ENCODE peak calls at places on chromosome 21, in four cellular contexts. Q is body of pancreas, F is astrocyte, C is heart right ventricle. P is an unnamed sample.

GRCh38 chr21:19565587-19565986 is 1162.0 kb upstream of the TMPRSS15 start:
- DNase-seq in Q (no peak), F (no peak), C (no peak), P (no peak)

GRCh38 chr21:34235514-34235913 is 128.3 kb upstream of the KCNE2 start:
- DNase-seq in Q (no peak), C (no peak), F (no peak), P (no peak)

GRCh38 chr21:43639470-43640178 is 19.7 kb downstream of the HSF2BP start:
- DNase-seq in C (no peak), F (no peak), Q (no peak), P (no peak)

GRCh38 chr21:29296452-29296851 is 2.3 kb upstream of the BACH1 start:
- DNase-seq in F (no peak), C (no peak), Q (no peak), P (no peak)

GRCh38 chr21:29448766-29449165 is 150.0 kb downstream of the BACH1 start:
- DNase-seq in Q (no peak), C (no peak), F (no peak), P (no peak)

GRCh38 chr21:19781881-19782652 is 1216.1 kb upstream of the NCAM2 start:
- DNase-seq in F (no peak), C (no peak), Q (no peak), P (no peak)

GRCh38 chr21:35222541-35222941 is 173.4 kb upstream of the RUNX1 start:
- DNase-seq in F (no peak), C (no peak), Q (no peak), P (no peak)

GRCh38 chr21:33751533-33751932 is 109.2 kb downstream of the ITSN1 start:
- DNase-seq in F (no peak), Q (no peak), C (no peak), P (no peak)

GRCh38 chr21:43611598-43612369 is 47.5 kb downstream of the HSF2BP start:
- DNase-seq in C (peak), F (peak), Q (peak), P (no peak)

GRCh38 chr21:32728455-32729237 is 833 bp upstream of the SYNJ1 start:
- DNase-seq in F (no peak), C (no peak), Q (no peak), P (no peak)

GRCh38 chr21:46286668-46286982 is 483 bp downstream of the YBEY start:
- DNase-seq in Q (no peak), C (no peak), F (no peak), P (peak)

GRCh38 chr21:28436286-28436932 is 556.3 kb downstream of the LTN1 start:
- DNase-seq in C (no peak), Q (no peak), F (peak), P (no peak)

GRCh38 chr21:38930065-38930464 is 124.3 kb downstream of the ETS2 start:
- DNase-seq in C (no peak), F (no peak), Q (no peak), P (no peak)

DNA sequence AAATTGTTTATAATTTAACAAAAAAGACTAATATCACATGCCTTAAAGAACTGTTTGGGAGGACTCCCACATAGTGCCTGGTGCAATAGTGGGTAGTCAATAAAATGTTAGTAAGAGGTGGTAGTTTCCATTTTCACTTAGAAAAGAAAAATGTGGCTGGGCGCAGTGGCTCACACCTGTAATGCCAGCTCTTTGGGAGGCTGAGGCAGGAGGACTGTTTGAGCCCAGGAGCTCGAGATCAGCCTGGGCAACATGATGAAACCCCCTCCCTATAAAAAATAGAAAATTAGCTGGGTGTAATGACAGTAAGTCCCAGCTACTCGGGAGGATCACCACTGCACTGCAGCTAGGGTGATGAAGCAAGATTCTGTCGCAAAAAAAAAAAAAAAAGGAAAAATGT is 24.5 kb downstream of the C21orf91 start:
- DNase-seq in Q (no peak), C (no peak), F (no peak), P (no peak)
- H3K4me3 ChIP-seq in Q (no peak), C (no peak), F (no peak), P (no peak)

GRCh38 chr21:36707763-36708511 is 9.0 kb downstream of the SIM2 start:
- DNase-seq in F (no peak), Q (peak), C (no peak), P (no peak)

GRCh38 chr21:36710729-36711048 is 11.8 kb downstream of the SIM2 start:
- DNase-seq in Q (peak), F (no peak), C (no peak), P (no peak)

GRCh38 chr21:36709868-36710728 is 11.2 kb downstream of the SIM2 start:
- DNase-seq in F (no peak), Q (peak), C (no peak), P (no peak)

GRCh38 chr21:36708512-36709029 is 9.7 kb downstream of the SIM2 start:
- DNase-seq in Q (no peak), F (no peak), C (no peak), P (no peak)

DNA sequence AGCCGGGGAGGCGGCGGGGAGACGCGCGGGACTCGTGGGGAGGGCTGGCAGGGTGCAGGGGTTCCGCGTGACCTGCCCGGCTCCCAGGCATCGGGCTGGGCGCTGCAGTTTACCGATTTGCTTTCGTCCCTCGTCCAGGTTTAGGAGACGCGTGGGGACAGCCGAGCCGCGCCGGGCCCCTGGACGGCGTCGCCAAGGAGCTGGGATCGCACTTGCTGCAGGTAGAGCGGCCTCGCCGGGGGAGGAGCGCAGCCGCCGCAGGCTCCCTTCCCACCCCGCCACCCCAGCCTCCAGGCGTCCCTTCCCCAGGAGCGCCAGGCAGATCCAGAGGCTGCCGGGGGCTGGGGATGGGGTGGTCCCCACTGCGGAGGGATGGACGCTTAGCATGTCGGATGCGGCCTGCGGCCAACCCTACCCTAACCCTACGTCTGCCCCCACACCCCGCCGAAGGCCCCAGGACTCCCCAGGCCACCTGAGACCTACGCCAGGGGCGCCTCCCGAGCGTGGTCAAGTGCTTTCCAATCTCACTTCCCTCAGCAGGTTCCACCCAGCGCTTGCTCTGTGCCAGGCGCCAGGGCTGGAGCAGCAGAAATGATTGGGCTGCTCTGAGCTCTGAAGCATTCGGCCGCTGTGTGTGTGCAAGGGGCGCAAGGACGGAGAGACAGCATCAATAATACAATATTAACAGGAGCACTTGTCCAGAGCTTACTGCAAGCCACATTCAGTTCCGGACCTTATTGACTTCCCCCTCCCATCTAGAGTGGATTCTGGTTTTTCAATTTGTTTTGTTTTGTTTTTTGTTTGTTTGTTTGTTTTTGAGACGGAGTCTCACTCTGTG is 10.3 kb downstream of the SIM2 start:
- DNase-seq in C (no peak), Q (peak), F (no peak), P (no peak)
- H3K4me3 ChIP-seq in C (no peak), Q (no peak), F (no peak), P (no peak)

GRCh38 chr21:31636874-31637273 is 22.6 kb upstream of the SOD1 start:
- DNase-seq in F (no peak), C (no peak), Q (no peak), P (no peak)
- H3K4me3 ChIP-seq in F (no peak), C (no peak), Q (no peak), P (no peak)

GRCh38 chr21:36747815-36748381 is 49.0 kb downstream of the SIM2 start:
- DNase-seq in C (peak), F (peak), Q (peak), P (no peak)
- H3K4me3 ChIP-seq in C (peak), F (peak), Q (no peak), P (no peak)

GRCh38 chr21:42518216-42518615 is 4.6 kb downstream of the SLC37A1 start:
- DNase-seq in C (no peak), F (peak), Q (no peak), P (no peak)

GRCh38 chr21:42513985-42514882 is 582 bp downstream of the SLC37A1 start:
- DNase-seq in C (peak), Q (peak), F (no peak), P (no peak)

GRCh38 chr21:42514883-42515228 is 1.2 kb downstream of the SLC37A1 start:
- DNase-seq in F (no peak), Q (no peak), C (no peak), P (no peak)

GRCh38 chr21:42513151-42513984 is at the start of gene SLC37A1:
- DNase-seq in Q (peak), F (no peak), C (no peak), P (no peak)

GRCh38 chr21:42515708-42516502 is 2.3 kb downstream of the SLC37A1 start:
- DNase-seq in F (no peak), Q (peak), C (no peak), P (peak)
- H3K4me3 ChIP-seq in F (no peak), Q (no peak), C (no peak), P (peak)

GRCh38 chr21:45085700-45086099 is 11.3 kb downstream of the ADARB1 start:
- DNase-seq in F (no peak), C (no peak), Q (no peak), P (no peak)
- H3K4me3 ChIP-seq in F (no peak), C (no peak), Q (no peak), P (no peak)

GRCh38 chr21:31509108-31510017 is 150.1 kb upstream of the SOD1 start:
- DNase-seq in F (peak), C (no peak), Q (no peak), P (no peak)
- H3K4me3 ChIP-seq in F (no peak), C (no peak), Q (no peak), P (no peak)

DNA sequence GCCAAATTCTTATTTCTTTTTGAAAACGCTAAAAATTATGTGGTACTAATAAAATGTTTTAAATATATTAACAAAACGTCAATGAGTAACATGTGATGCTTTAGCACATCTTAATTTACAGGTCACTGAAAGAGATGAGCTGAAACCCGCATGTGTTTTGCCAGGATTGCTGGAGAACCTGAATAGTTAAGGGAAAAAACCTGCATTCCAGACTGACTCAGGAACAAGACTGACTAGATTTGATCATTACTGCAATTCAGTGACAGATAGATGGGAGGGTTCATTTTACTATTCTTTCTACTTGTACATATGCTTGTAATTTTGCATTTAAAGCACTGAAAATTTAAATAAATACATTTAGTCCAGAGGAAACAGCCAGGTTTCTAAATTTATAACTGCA is 71.8 kb downstream of the APP start:
- DNase-seq in Q (no peak), F (no peak), C (no peak), P (no peak)
- H3K4me3 ChIP-seq in Q (no peak), F (no peak), C (no peak), P (no peak)

GRCh38 chr21:16216595-16216994 is 486.8 kb downstream of the USP25 start:
- DNase-seq in Q (no peak), F (no peak), C (no peak), P (no peak)

GRCh38 chr21:16215193-16215592 is 485.4 kb downstream of the USP25 start:
- DNase-seq in Q (no peak), C (no peak), F (no peak), P (no peak)

GRCh38 chr21:16211339-16212303 is 481.8 kb downstream of the USP25 start:
- DNase-seq in F (peak), C (no peak), Q (no peak), P (peak)

GRCh38 chr21:16218682-16219343 is 489.0 kb downstream of the USP25 start:
- DNase-seq in C (no peak), Q (no peak), F (no peak), P (no peak)

GRCh38 chr21:16213518-16213917 is 483.7 kb downstream of the USP25 start:
- DNase-seq in C (no peak), Q (no peak), F (no peak), P (no peak)
- H3K4me3 ChIP-seq in C (no peak), Q (no peak), F (no peak), P (no peak)

DNA sequence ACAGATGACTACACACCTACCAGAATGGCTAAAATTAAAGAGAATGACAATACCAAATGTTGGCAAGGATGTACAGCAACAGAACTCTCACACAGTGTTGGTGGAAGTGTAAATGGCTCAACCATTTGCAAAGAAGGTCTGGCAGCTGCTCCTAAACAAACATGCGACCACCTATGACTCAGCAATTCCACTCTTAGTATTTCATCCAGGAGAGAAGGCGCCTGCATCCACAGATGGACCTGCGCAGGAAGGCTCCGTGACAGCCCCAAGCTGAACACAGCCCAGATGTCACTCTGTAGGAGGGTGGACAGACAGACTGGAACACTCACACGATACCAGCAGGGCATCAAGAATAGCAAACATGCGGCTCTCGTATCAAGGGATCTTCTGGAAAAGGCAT is 6.7 kb downstream of the PTTG1IP start:
- DNase-seq in F (peak), Q (no peak), C (no peak), P (no peak)
- H3K4me3 ChIP-seq in F (peak), Q (no peak), C (no peak), P (no peak)